ENCODE peak calls at places on chromosomes 6 and 20, in six cellular contexts. G is H1, O is IMR-90, U is H9, H is mesenchymal stem cell, L is neuronal stem cell. Y is an unnamed sample.
A peak's percentile ranks its signal among the peaks of the same experiment; 100 is the strongest.

GRCh38 chr20:17557675-17558006 is 12.2 kb upstream of the DSTN start:
- DNase-seq in O (peak; percentile 94), H (peak; percentile 92), U (no peak), L (no peak), G (no peak), Y (no peak)

GRCh38 chr6:3410385-3411360 is 46.2 kb downstream of the SLC22A23 start:
- DNase-seq in H (peak; percentile 60), U (peak; percentile 84), G (no peak), L (peak; percentile 73), O (peak; percentile 57), Y (peak; percentile 90)

GRCh38 chr20:22379472-22379871 is 204.9 kb downstream of the FOXA2 start:
- DNase-seq in L (no peak), U (no peak), H (no peak), O (no peak), G (no peak), Y (no peak)

GRCh38 chr6:71886184-71887005 is at the start of gene RIMS1:
- DNase-seq in L (peak; percentile 61), H (peak; percentile 9), G (no peak), U (peak; percentile 72), O (no peak), Y (peak; percentile 78)

GRCh38 chr6:140774080-140774505 is 1358.6 kb upstream of the GJE1 start:
- DNase-seq in O (peak; percentile 91), L (no peak), H (peak; percentile 80), G (no peak), U (no peak), Y (peak; percentile 12)

GRCh38 chr6:143222310-143222709 is 161.6 kb downstream of the AIG1 start:
- DNase-seq in G (no peak), H (no peak), U (no peak), O (no peak), L (no peak), Y (no peak)

GRCh38 chr6:33702345-33702977 is 9.0 kb downstream of the UQCC2 start:
- DNase-seq in L (no peak), U (peak; percentile 54), G (no peak), O (peak; percentile 61), H (peak; percentile 81), Y (peak; percentile 78)

GRCh38 chr20:32050851-32051556 is 1.0 kb upstream of the HCK start:
- DNase-seq in H (no peak), U (peak; percentile 65), O (no peak), L (no peak), G (no peak), Y (peak; percentile 33)

GRCh38 chr20:38883081-38883980 is 42.9 kb upstream of the FAM83D start:
- DNase-seq in H (no peak), U (no peak), L (no peak), G (no peak), O (peak; percentile 2), Y (no peak)

GRCh38 chr6:119978274-119978889 is 628.8 kb upstream of the MAN1A1 start:
- DNase-seq in H (peak; percentile 40), G (no peak), U (no peak), L (no peak), O (peak; percentile 26), Y (peak; percentile 23)

DNA sequence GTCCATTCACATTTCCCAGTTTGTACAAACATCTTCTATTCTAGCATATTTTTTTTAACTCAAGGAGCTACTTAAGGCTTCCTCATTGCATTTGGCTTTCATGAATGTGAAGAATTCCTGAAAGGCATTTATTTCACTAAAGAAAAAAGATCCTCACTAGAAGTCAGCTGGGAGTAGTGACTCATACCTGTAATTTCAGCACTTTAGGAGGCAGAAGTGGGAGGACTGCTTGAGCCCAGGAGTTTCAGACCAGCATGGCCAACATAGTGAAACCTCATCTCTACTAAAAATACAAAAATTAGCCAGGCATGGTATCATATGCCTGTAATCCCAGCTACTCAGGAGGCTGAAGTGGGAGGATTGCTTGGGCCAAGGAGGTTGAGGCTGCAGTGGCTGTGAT is 30.9 kb upstream of the XRN2 start:
- DNase-seq in U (no peak), H (no peak), L (no peak), O (peak; percentile 51), G (no peak), Y (peak; percentile 40)
- H2BK15ac ChIP-seq in U (no peak overlapping the region), H (no peak overlapping the region), L (no peak overlapping the region), O (no peak overlapping the region), G (no peak overlapping the region), Y (no peak overlapping the region)

GRCh38 chr6:113909224-113909856 is 52.2 kb downstream of the MARCKS start:
- DNase-seq in O (peak; percentile 79), U (no peak), L (peak; percentile 72), G (peak; percentile 7), H (peak; percentile 68), Y (peak; percentile 71)

GRCh38 chr6:113903666-113904330 is 46.7 kb downstream of the MARCKS start:
- DNase-seq in G (no peak), H (peak; percentile 53), O (peak; percentile 58), L (no peak), U (no peak), Y (peak; percentile 28)

GRCh38 chr6:113907107-113907506 is 50.0 kb downstream of the MARCKS start:
- DNase-seq in U (no peak), O (no peak), L (no peak), H (no peak), G (no peak), Y (no peak)

DNA sequence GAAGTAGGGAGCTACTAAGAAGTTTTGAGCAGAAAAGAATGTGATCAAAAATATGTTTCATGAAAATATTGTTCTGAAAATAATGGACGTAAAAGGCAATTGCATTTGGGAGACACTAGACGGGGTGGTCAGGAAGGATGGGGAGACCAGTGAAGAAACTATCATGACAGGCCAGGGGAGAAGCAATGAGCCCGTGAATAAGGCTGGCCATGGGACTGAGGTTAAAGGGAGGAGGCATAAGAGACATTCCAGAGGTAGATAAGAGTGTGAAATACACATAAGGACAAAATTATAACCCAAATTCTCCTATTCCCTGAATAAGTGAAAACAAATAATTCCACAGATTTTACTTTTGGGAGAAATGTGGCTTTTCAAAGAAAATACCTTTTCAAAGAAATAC is 51.7 kb downstream of the MARCKS start:
- DNase-seq in U (no peak), L (no peak), O (no peak), G (no peak), H (no peak), Y (peak; percentile 29)
- H2AK5ac ChIP-seq in U (no peak overlapping the region), L (no peak overlapping the region), O (peak overlapping the region; percentile 87), G (no peak overlapping the region), H (no peak overlapping the region), Y (no peak overlapping the region)

GRCh38 chr20:64189530-64189966 is 25.3 kb downstream of the MYT1 start:
- DNase-seq in O (no peak), H (no peak), L (no peak), G (no peak), U (no peak), Y (peak; percentile 12)

GRCh38 chr20:64188071-64188470 is 23.8 kb downstream of the MYT1 start:
- DNase-seq in L (no peak), U (no peak), H (no peak), G (no peak), O (no peak), Y (no peak)

GRCh38 chr20:64188682-64189529 is 24.7 kb downstream of the MYT1 start:
- DNase-seq in L (peak; percentile 63), G (peak; percentile 10), O (peak; percentile 69), U (peak; percentile 76), H (peak; percentile 56), Y (peak; percentile 83)

GRCh38 chr20:64191002-64191401 is 26.8 kb downstream of the MYT1 start:
- DNase-seq in U (no peak), H (no peak), G (no peak), L (no peak), O (no peak), Y (no peak)

DNA sequence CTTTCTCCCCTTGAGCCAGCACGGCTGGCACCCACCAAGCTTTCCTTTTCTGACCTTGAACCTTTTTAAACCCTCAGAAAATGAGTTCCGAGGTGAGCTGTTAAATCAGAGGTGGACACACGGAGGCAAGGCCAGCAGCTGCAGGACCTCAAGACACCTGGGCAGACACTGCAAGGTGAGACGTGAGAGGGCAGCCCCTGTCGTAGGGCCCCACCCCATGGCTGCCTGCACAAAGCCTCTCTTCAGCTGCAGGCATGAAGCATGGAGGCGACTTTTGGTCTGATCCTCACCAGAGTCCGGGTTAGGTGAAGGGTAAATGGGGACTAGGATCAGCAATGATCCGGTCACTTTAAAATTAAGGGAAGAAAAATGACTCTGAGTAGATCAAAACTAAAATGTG is 25.7 kb downstream of the MYT1 start:
- DNase-seq in H (no peak), O (no peak), L (no peak), U (no peak), G (no peak), Y (no peak)
- H3K27me3 ChIP-seq in H (peaks cover 24% of the 10 kb centered on the region), O (peaks cover 20% of the 10 kb centered on the region), L (no peaks in the 10 kb centered on the region), U (no peaks in the 10 kb centered on the region), G (no peaks in the 10 kb centered on the region), Y (no peaks in the 10 kb centered on the region)

GRCh38 chr6:116238083-116238482 is 15.8 kb downstream of the TSPYL4 start:
- DNase-seq in O (peak; percentile 63), L (no peak), G (no peak), H (peak; percentile 93), U (no peak), Y (no peak)
- H2BK15ac ChIP-seq in O (no peak overlapping the region), L (no peak overlapping the region), G (no peak overlapping the region), H (no peak overlapping the region), U (no peak overlapping the region), Y (no peak overlapping the region)

GRCh38 chr6:44665683-44666082 is 278.2 kb downstream of the CDC5L start:
- DNase-seq in L (no peak), G (no peak), O (no peak), H (no peak), U (peak; percentile 17), Y (no peak)
- H2AK5ac ChIP-seq in L (peak overlapping the region; percentile 53), G (peak overlapping the region; percentile 54), O (no peak overlapping the region), H (peak overlapping the region; percentile 96), U (no peak overlapping the region), Y (no peak overlapping the region)

DNA sequence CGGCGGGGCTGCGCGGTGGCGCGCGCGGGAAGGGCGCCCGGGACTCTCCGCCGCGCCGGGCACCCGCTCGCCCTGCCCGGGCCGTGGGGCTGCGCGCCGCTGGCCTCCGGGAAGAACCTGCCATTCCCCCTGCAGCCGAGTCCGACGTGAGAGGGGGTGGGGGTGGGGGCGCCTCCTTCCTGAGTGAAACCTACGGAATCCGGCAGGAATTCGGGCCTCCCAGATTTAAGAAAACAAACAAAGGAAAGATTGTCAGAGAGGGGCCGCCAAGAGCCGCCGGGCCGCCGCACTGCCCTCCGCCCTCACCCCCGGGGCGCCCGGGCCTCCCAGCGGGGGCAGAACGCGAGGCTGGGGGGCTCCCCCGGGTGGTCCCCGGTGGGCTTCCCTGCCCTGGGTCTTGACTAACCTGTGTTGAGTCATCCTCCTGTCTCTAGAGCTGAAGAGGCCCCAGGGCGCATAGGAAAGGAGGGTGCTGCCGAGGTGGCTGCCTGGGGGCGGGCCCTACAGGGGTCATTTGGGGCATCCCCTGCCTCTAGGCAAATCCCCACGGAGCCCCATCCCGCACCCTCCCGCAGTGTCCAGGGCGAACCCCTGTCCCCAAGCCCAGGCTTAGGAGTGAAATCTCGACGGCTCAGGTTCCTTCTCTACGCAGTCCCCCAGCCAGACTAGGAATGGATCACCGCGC is 42.2 kb upstream of the FOXP4 start:
- DNase-seq in L (no peak), G (no peak), O (peak; percentile 73), U (no peak), H (peak; percentile 42), Y (peak; percentile 79)
- H3K27me3 ChIP-seq in L (peaks cover 7% of the 10 kb centered on the region), G (peaks cover 57% of the 10 kb centered on the region), O (peaks cover 17% of the 10 kb centered on the region), U (peaks cover 43% of the 10 kb centered on the region), H (peaks cover 40% of the 10 kb centered on the region), Y (peaks cover 6% of the 10 kb centered on the region)